ENCODE peak calls at places on chromosomes 16 and 17, in eight cellular contexts. Q, U, W, D, N, Y, Z and K are unnamed samples.

GRCh38 chr17:1116602-1117001 is 63.2 kb downstream of the ABR start:
- DNase-seq in Q (no peak), U (no peak), W (no peak), D (no peak), N (no peak), Y (no peak), Z (no peak), K (no peak)

GRCh38 chr16:797120-797420 is 3.5 kb downstream of the GNG13 start:
- DNase-seq in Q (no peak), U (no peak), W (no peak), D (peak), N (no peak), Y (no peak), Z (no peak), K (no peak)

GRCh38 chr17:12667299-12667958 is 1.7 kb downstream of the MYOCD start:
- DNase-seq in Q (peak), U (peak), W (no peak), D (peak), N (no peak), Y (no peak), Z (peak), K (no peak)

GRCh38 chr17:21201302-21201602 is 12.7 kb downstream of the TMEM11 start:
- DNase-seq in Q (peak), U (no peak), W (no peak), D (no peak), N (no peak), Y (no peak), Z (no peak), K (no peak)

GRCh38 chr16:51540259-51540658 is 389.2 kb upstream of the SALL1 start:
- DNase-seq in Q (no peak), U (no peak), W (no peak), D (no peak), N (no peak), Y (no peak), Z (no peak), K (no peak)

GRCh38 chr17:75091855-75092327 is 4.1 kb downstream of the SLC16A5 start:
- DNase-seq in Q (no peak), U (no peak), W (no peak), D (peak), N (no peak), Y (no peak), Z (no peak), K (no peak)

GRCh38 chr17:41627316-41628072 is 3.1 kb upstream of the KRT17 start:
- DNase-seq in Q (no peak), U (no peak), W (no peak), D (no peak), N (no peak), Y (no peak), Z (no peak), K (no peak)

GRCh38 chr17:30165960-30166359 is 49.3 kb downstream of the NSRP1 start:
- DNase-seq in Q (no peak), U (no peak), W (no peak), D (no peak), N (no peak), Y (no peak), Z (no peak), K (no peak)

GRCh38 chr16:57416084-57416483 is 11.5 kb downstream of the CCL17 start:
- DNase-seq in Q (no peak), U (no peak), W (no peak), D (no peak), N (no peak), Y (no peak), Z (no peak), K (no peak)

GRCh38 chr16:64153718-64154117 is 968.1 kb downstream of the CDH11 start:
- DNase-seq in Q (no peak), U (no peak), W (no peak), D (no peak), N (no peak), Y (no peak), Z (no peak), K (no peak)

GRCh38 chr16:11082108-11082859 is 137.9 kb downstream of the CLEC16A start:
- DNase-seq in Q (no peak), U (no peak), W (no peak), D (no peak), N (no peak), Y (no peak), Z (no peak), K (no peak)

GRCh38 chr17:45382982-45383381 is 49.7 kb downstream of the ARHGAP27 start:
- DNase-seq in Q (no peak), U (no peak), W (no peak), D (no peak), N (no peak), Y (no peak), Z (no peak), K (no peak)

GRCh38 chr16:54277845-54278703 is 8.5 kb downstream of the IRX3 start:
- DNase-seq in Q (peak), U (no peak), W (no peak), D (no peak), N (no peak), Y (no peak), Z (no peak), K (no peak)

GRCh38 chr16:81588326-81589081 is 143.9 kb downstream of the CMIP start:
- DNase-seq in Q (no peak), U (no peak), W (no peak), D (no peak), N (no peak), Y (no peak), Z (no peak), K (no peak)

GRCh38 chr17:38745545-38745944 is 2.6 kb downstream of the PCGF2 start:
- DNase-seq in Q (no peak), U (no peak), W (no peak), D (no peak), N (no peak), Y (no peak), Z (no peak), K (no peak)

GRCh38 chr17:31754239-31754945 is 104.7 kb downstream of the COPRS start:
- DNase-seq in Q (no peak), U (no peak), W (no peak), D (peak), N (no peak), Y (no peak), Z (peak), K (no peak)

GRCh38 chr17:60165976-60166375 is 16.2 kb downstream of the CA4 start:
- DNase-seq in Q (no peak), U (peak), W (peak), D (no peak), N (no peak), Y (no peak), Z (no peak), K (no peak)

GRCh38 chr17:76018340-76018680 is 8.8 kb downstream of the EVPL start:
- DNase-seq in Q (no peak), U (no peak), W (no peak), D (no peak), N (no peak), Y (no peak), Z (no peak), K (no peak)

GRCh38 chr17:63914471-63914870 is 3.4 kb upstream of the CSHL1 start:
- DNase-seq in Q (no peak), U (no peak), W (no peak), D (no peak), N (no peak), Y (no peak), Z (no peak), K (no peak)

GRCh38 chr16:71700822-71701221 is 23.7 kb downstream of the PHLPP2 start:
- DNase-seq in Q (no peak), U (no peak), W (no peak), D (no peak), N (no peak), Y (no peak), Z (no peak), K (no peak)

GRCh38 chr17:614637-615546 is 99.7 kb downstream of the VPS53 start:
- DNase-seq in Q (no peak), U (no peak), W (no peak), D (no peak), N (no peak), Y (no peak), Z (no peak), K (no peak)

GRCh38 chr16:83533193-83533592 is 274.6 kb upstream of the HSBP1 start:
- DNase-seq in Q (no peak), U (no peak), W (no peak), D (peak), N (no peak), Y (no peak), Z (peak), K (no peak)

GRCh38 chr17:7213895-7214299 is 5.7 kb downstream of the DLG4 start:
- DNase-seq in Q (peak), U (peak), W (no peak), D (peak), N (no peak), Y (peak), Z (no peak), K (no peak)

GRCh38 chr16:11977206-11978041 is 890 bp downstream of the SNX29 start:
- DNase-seq in Q (peak), U (no peak), W (no peak), D (peak), N (no peak), Y (no peak), Z (peak), K (no peak)

GRCh38 chr16:57060323-57061083 is 31.9 kb upstream of the CPNE2 start:
- DNase-seq in Q (no peak), U (no peak), W (no peak), D (no peak), N (no peak), Y (no peak), Z (no peak), K (no peak)

GRCh38 chr17:20914658-20915057 is 128.2 kb downstream of the USP22 start:
- DNase-seq in Q (no peak), U (no peak), W (no peak), D (no peak), N (no peak), Y (no peak), Z (no peak), K (no peak)